ENCODE peak calls at places on chromosome 20, in seven cellular contexts. F, A, D, C, K, I and P are unnamed samples.
A peak's percentile ranks its signal among the peaks of the same experiment; 100 is the strongest.

GRCh38 chr20:59307270-59307669 is 6.9 kb downstream of the EDN3 start:
- DNase-seq in F (no peak), A (no peak), D (no peak), C (no peak), K (no peak), I (no peak), P (no peak)

GRCh38 chr20:4082406-4083102 is 67.2 kb upstream of the RNF24 start:
- DNase-seq in F (peak; percentile 69), A (peak; percentile 26), D (peak; percentile 97), C (no peak), K (no peak), I (peak; percentile 8), P (peak; percentile 41)

GRCh38 chr20:32727663-32728062 is 15.6 kb downstream of the COMMD7 start:
- DNase-seq in F (no peak), A (no peak), D (peak; percentile 68), C (no peak), K (no peak), I (no peak), P (no peak)

GRCh38 chr20:916825-917224 is 691 bp upstream of the ANGPT4 start:
- DNase-seq in F (no peak), A (no peak), D (no peak), C (no peak), K (no peak), I (no peak), P (no peak)

GRCh38 chr20:43926691-43927090 is 12.0 kb downstream of the TOX2 start:
- DNase-seq in F (no peak), A (no peak), D (no peak), C (no peak), K (no peak), I (no peak), P (no peak)

GRCh38 chr20:5730131-5730530 is 20.1 kb upstream of the SHLD1 start:
- DNase-seq in F (no peak), A (no peak), D (no peak), C (no peak), K (no peak), I (no peak), P (no peak)

GRCh38 chr20:57237006-57237953 is 29.2 kb downstream of the BMP7 start:
- DNase-seq in F (no peak), A (no peak), D (no peak), C (no peak), K (no peak), I (no peak), P (no peak)

GRCh38 chr20:61979090-61979489 is 86.6 kb downstream of the TAF4 start:
- DNase-seq in F (no peak), A (no peak), D (no peak), C (no peak), K (no peak), I (no peak), P (no peak)

GRCh38 chr20:38196592-38196991 is 31.5 kb upstream of the TGM2 start:
- DNase-seq in F (peak; percentile 86), A (peak; percentile 82), D (peak; percentile 98), C (no peak), K (no peak), I (no peak), P (no peak)

GRCh38 chr20:34927736-34928135 is 27.9 kb downstream of the GSS start:
- DNase-seq in F (no peak), A (peak; percentile 13), D (peak; percentile 64), C (no peak), K (no peak), I (no peak), P (no peak)

GRCh38 chr20:57137676-57138075 is 128.8 kb downstream of the BMP7 start:
- DNase-seq in F (no peak), A (no peak), D (no peak), C (no peak), K (no peak), I (no peak), P (no peak)

GRCh38 chr20:2693286-2693995 is 861 bp downstream of the EBF4 start:
- DNase-seq in F (no peak), A (no peak), D (no peak), C (no peak), K (peak; percentile 52), I (no peak), P (peak; percentile 89)

GRCh38 chr20:17615645-17616479 is 46.0 kb downstream of the DSTN start:
- DNase-seq in F (peak; percentile 53), A (no peak), D (no peak), C (no peak), K (no peak), I (no peak), P (peak; percentile 13)

GRCh38 chr20:7617797-7618196 is 322.5 kb downstream of the HAO1 start:
- DNase-seq in F (no peak), A (no peak), D (no peak), C (no peak), K (no peak), I (no peak), P (no peak)